ENCODE peak calls at places on chromosomes 1 and 21, in ten cellular contexts. G, M, H, A, N, I, F, B, Z and E are unnamed samples.

GRCh38 chr1:218967836-218968235 is 205.8 kb upstream of the LYPLAL1 start:
- DNase-seq in G (peak), M (no peak), H (no peak), A (no peak), N (no peak), I (no peak), F (no peak), B (no peak), Z (no peak), E (no peak)

GRCh38 chr21:37210017-37210593 is 57.0 kb downstream of the VPS26C start:
- DNase-seq in G (no peak), M (no peak), H (no peak), A (no peak), N (no peak), I (no peak), F (no peak), B (no peak), Z (no peak), E (no peak)

GRCh38 chr1:244349103-244349531 is 102.6 kb downstream of the ADSS2 start:
- DNase-seq in G (peak), M (no peak), H (no peak), A (no peak), N (no peak), I (peak), F (peak), B (peak), Z (no peak), E (no peak)

GRCh38 chr1:61872206-61872605 is 129.9 kb downstream of the PATJ start:
- DNase-seq in G (no peak), M (no peak), H (no peak), A (no peak), N (no peak), I (no peak), F (no peak), B (no peak), Z (no peak), E (no peak)

GRCh38 chr21:32001390-32001789 is 128.6 kb downstream of the HUNK start:
- DNase-seq in G (no peak), M (no peak), H (no peak), A (no peak), N (no peak), I (no peak), F (no peak), B (no peak), Z (no peak), E (no peak)

GRCh38 chr1:94079056-94079990 is 41.6 kb downstream of the ABCA4 start:
- DNase-seq in G (no peak), M (no peak), H (no peak), A (no peak), N (no peak), I (no peak), F (no peak), B (no peak), Z (no peak), E (no peak)

GRCh38 chr1:84757301-84757700 is 67.0 kb upstream of the SSX2IP start:
- DNase-seq in G (no peak), M (no peak), H (no peak), A (no peak), N (no peak), I (no peak), F (no peak), B (no peak), Z (no peak), E (no peak)

GRCh38 chr1:233647083-233647482 is 33.2 kb downstream of the KCNK1 start:
- DNase-seq in G (no peak), M (no peak), H (no peak), A (no peak), N (no peak), I (no peak), F (no peak), B (no peak), Z (no peak), E (no peak)

GRCh38 chr1:219460561-219461511 is 152.1 kb downstream of the ZC3H11B start:
- DNase-seq in G (peak), M (no peak), H (no peak), A (no peak), N (no peak), I (no peak), F (no peak), B (no peak), Z (no peak), E (no peak)

GRCh38 chr1:96764469-96764868 is 42.9 kb downstream of the PTBP2 start:
- DNase-seq in G (peak), M (no peak), H (no peak), A (no peak), N (no peak), I (no peak), F (no peak), B (no peak), Z (no peak), E (no peak)

GRCh38 chr21:32889596-32889995 is 118.0 kb upstream of the PAXBP1 start:
- DNase-seq in G (no peak), M (no peak), H (no peak), A (no peak), N (no peak), I (no peak), F (no peak), B (no peak), Z (no peak), E (no peak)

GRCh38 chr1:59765036-59765730 is 49.6 kb upstream of the HOOK1 start:
- DNase-seq in G (no peak), M (no peak), H (no peak), A (no peak), N (no peak), I (no peak), F (no peak), B (no peak), Z (no peak), E (peak)

GRCh38 chr1:21294266-21295058 is 4.2 kb upstream of the ECE1 start:
- DNase-seq in G (no peak), M (no peak), H (no peak), A (no peak), N (no peak), I (no peak), F (peak), B (no peak), Z (no peak), E (no peak)

GRCh38 chr1:185896863-185897262 is 162.7 kb downstream of the HMCN1 start:
- DNase-seq in G (peak), M (no peak), H (no peak), A (no peak), N (no peak), I (no peak), F (no peak), B (no peak), Z (no peak), E (no peak)

GRCh38 chr1:235730007-235730406 is 80.4 kb upstream of the GNG4 start:
- DNase-seq in G (no peak), M (no peak), H (no peak), A (no peak), N (no peak), I (no peak), F (no peak), B (no peak), Z (no peak), E (no peak)

GRCh38 chr1:41618871-41619270 is 134.4 kb upstream of the EDN2 start:
- DNase-seq in G (no peak), M (no peak), H (no peak), A (no peak), N (no peak), I (no peak), F (no peak), B (no peak), Z (no peak), E (no peak)

GRCh38 chr1:161088587-161089110 is 709 bp downstream of the NECTIN4 start:
- DNase-seq in G (peak), M (no peak), H (peak), A (no peak), N (no peak), I (no peak), F (no peak), B (no peak), Z (no peak), E (no peak)

GRCh38 chr1:113307771-113308451 is 82.4 kb upstream of the MAGI3 start:
- DNase-seq in G (peak), M (no peak), H (no peak), A (no peak), N (no peak), I (no peak), F (no peak), B (no peak), Z (no peak), E (no peak)

GRCh38 chr1:183652107-183652506 is 1.0 kb downstream of the APOBEC4 start:
- DNase-seq in G (no peak), M (no peak), H (no peak), A (no peak), N (no peak), I (no peak), F (no peak), B (no peak), Z (no peak), E (no peak)

GRCh38 chr1:44644806-44645205 is 29.5 kb downstream of the TMEM53 start:
- DNase-seq in G (no peak), M (no peak), H (no peak), A (no peak), N (no peak), I (no peak), F (peak), B (no peak), Z (no peak), E (no peak)
- TF ChIP-seq POLR2A in G (no peak), M (no peak), H (no peak), A (no peak), N (no peak), I (no peak), F (no peak), B (no peak), Z (no peak), E (no peak)

DNA sequence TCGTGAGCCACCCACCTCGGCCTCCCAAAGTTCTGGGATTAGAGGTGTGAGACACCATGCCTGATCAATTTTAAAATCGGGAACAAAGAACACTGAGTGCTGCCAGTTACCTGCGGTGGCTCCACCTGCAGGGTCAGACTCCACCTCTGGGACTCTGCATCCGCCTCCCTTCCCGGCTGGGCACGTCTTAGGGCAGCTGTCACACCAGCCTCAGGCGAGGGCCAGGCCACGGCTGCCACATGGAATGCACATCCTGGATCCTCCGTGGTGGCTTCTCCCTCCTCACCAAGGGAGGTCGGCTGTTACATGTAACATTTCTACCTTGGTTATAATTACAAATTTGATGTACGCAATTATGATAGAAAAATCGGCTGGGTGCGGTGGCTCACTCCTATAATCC is 5.9 kb upstream of the MXRA8 start:
- DNase-seq in G (no peak), M (no peak), H (no peak), A (no peak), N (peak), I (no peak), F (no peak), B (no peak), Z (no peak), E (no peak)
- H3K27ac ChIP-seq in G (no peak), M (no peak), H (no peak), A (no peak), N (peak), I (no peak), F (no peak), B (no peak), Z (no peak), E (no peak)

GRCh38 chr1:114512595-114513280 is 1.7 kb upstream of the TRIM33 start:
- DNase-seq in G (no peak), M (no peak), H (no peak), A (no peak), N (no peak), I (no peak), F (no peak), B (no peak), Z (no peak), E (no peak)

GRCh38 chr1:114508386-114508898 is 2.6 kb downstream of the TRIM33 start:
- DNase-seq in G (no peak), M (no peak), H (no peak), A (no peak), N (no peak), I (no peak), F (no peak), B (no peak), Z (no peak), E (no peak)

GRCh38 chr1:114510235-114511047 is 562 bp downstream of the TRIM33 start:
- DNase-seq in G (peak), M (no peak), H (peak), A (peak), N (peak), I (peak), F (peak), B (peak), Z (peak), E (peak)

GRCh38 chr1:114509596-114510234 is 1.3 kb downstream of the TRIM33 start:
- DNase-seq in G (no peak), M (no peak), H (no peak), A (no peak), N (no peak), I (no peak), F (no peak), B (no peak), Z (no peak), E (no peak)

GRCh38 chr1:114511048-114511785 is at the start of gene TRIM33:
- DNase-seq in G (peak), M (peak), H (peak), A (peak), N (peak), I (peak), F (peak), B (peak), Z (peak), E (peak)
- TF ChIP-seq POLR2A in G (peak), M (peak), H (peak), A (peak), N (peak), I (peak), F (peak), B (peak), Z (peak), E (peak)

GRCh38 chr1:232630894-232631195 is 912 bp upstream of the SIPA1L2 start:
- DNase-seq in G (no peak), M (no peak), H (no peak), A (no peak), N (no peak), I (no peak), F (no peak), B (no peak), Z (no peak), E (no peak)
- H3K27ac ChIP-seq in G (peak), M (peak), H (peak), A (peak), N (peak), I (peak), F (no peak), B (no peak), Z (peak), E (peak)

DNA sequence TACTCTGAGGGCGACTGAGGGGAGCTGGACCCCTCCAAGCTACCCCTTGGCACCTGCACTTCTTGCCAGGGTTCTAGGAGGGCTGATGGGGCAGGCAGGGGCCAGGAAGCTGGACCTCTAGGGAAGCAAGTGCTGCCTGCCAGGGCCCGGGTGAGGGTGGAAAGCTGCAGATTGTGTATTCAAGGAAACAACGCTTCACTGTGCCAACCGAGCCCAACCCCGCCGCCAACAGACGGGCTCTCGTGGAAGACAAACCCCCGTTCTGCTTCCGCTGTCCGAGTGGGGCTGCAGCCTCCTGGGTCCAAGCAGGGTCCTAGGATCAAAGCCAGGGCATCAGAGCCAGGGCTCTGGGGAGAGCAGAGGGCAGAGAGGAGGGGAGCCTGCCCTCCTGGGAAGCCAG is 3.2 kb downstream of the EFHD2 start:
- DNase-seq in G (no peak), M (no peak), H (no peak), A (no peak), N (no peak), I (no peak), F (peak), B (peak), Z (no peak), E (peak)
- TF ChIP-seq POLR2A in G (no peak), M (no peak), H (no peak), A (no peak), N (no peak), I (no peak), F (no peak), B (no peak), Z (no peak), E (no peak)

DNA sequence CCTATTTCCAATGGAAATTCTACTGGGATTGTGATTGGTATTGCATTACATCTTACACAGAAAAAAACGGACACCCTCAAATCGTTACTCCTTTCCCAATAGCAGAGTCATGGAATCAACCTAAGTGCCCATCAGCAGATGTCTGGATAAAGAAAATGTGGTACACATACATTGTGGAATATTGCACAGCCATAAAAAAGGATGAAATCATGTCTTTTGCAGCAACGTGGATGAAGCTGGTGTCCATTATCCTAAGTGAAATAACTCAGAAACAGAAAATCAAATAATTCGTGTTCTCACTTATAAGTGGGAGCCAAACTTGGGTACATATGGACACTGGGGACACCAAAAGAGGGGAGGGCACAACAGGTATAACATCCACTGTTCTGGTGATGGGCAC is 14.3 kb downstream of the HMGN1 start:
- DNase-seq in G (no peak), M (no peak), H (no peak), A (no peak), N (no peak), I (no peak), F (no peak), B (no peak), Z (no peak), E (no peak)
- H3K27ac ChIP-seq in G (no peak), M (no peak), H (no peak), A (no peak), N (no peak), I (no peak), F (no peak), B (no peak), Z (no peak), E (no peak)

DNA sequence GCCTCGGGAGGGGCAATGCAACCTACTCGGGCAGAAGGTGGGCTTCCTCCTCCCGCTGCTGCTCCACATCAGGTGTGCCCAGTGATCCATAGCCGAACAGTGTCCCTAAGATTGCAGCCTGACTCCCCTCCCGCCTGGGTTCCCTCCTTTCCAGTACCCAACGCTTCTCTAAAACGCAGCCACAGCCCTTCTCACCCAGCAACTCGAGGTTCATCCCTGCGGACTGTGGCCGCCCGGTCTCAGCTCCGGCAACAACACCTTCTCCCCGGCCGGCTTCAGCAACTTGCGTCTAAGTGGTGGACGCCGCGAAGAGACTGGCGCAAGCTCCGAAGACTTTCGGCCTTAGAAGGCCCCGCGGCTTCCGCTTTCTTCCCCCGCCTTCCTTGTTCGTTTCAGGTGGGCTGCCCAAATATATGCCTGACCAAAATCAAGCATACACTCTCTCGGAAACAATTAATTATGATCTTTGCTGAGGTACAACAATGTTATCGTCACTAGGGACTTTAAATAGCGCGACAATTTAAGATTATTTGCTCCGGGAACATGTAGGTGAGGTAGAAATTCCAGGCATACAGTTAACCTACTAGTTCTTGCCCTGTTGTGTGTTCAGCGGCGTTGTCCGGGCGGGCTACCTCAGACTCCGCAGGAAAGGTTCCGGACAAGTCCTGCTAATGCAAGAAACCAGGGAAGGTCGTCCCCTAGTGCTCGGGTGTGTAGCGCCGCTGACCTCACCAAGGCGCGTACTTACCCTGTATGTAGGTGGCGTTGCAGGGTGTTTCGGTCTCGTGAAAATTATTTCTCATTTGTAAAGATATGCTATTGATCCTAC is at the start of gene RBBP5:
- DNase-seq in G (peak), M (peak), H (peak), A (peak), N (peak), I (peak), F (peak), B (peak), Z (peak), E (peak)
- TF ChIP-seq POLR2A in G (peak), M (no peak), H (peak), A (peak), N (peak), I (peak), F (peak), B (peak), Z (peak), E (peak)

GRCh38 chr1:27400035-27400962 is 7.9 kb downstream of the GPR3 start:
- DNase-seq in G (no peak), M (no peak), H (no peak), A (no peak), N (no peak), I (no peak), F (no peak), B (no peak), Z (no peak), E (no peak)

GRCh38 chr1:27399251-27399885 is 6.9 kb downstream of the GPR3 start:
- DNase-seq in G (no peak), M (no peak), H (no peak), A (no peak), N (no peak), I (no peak), F (no peak), B (no peak), Z (no peak), E (no peak)

GRCh38 chr1:27402349-27402754 is 9.9 kb downstream of the GPR3 start:
- DNase-seq in G (peak), M (no peak), H (peak), A (peak), N (peak), I (no peak), F (peak), B (peak), Z (peak), E (peak)

GRCh38 chr1:27403065-27403726 is 10.8 kb downstream of the GPR3 start:
- DNase-seq in G (peak), M (no peak), H (peak), A (peak), N (no peak), I (no peak), F (peak), B (peak), Z (peak), E (peak)

DNA sequence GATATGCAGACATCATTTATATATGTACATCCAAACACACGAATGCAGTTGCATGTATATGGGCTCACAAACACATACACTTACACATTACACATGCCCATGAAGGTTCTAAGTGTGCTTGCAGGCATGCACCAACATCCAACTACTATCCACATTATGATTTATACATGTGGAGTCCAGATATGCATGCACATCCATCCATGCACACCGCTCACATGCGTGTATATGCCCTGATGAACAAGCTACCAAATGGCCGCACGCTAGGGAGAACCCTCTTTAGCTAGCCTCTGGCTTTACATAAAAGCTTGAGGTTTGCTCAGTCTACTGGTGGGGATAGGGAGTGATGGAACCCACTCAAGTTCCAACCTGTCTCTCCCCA is 8.5 kb downstream of the GPR3 start:
- DNase-seq in G (no peak), M (no peak), H (no peak), A (no peak), N (no peak), I (no peak), F (no peak), B (peak), Z (no peak), E (no peak)
- H3K27ac ChIP-seq in G (no peak), M (no peak), H (no peak), A (no peak), N (peak), I (no peak), F (no peak), B (no peak), Z (no peak), E (no peak)